ENCODE peak calls at places on chromosomes 7 and 10, in ten cellular contexts. X is activated CD4-positive, alpha-beta memory T cell treated with anti-CD3 and anti-CD28 coated beads for 36 hours; Y is iris pigment epithelial cell; A is CD8-positive, alpha-beta memory T cell; D is neural crest cell; M is hypothalamus; R is stimulated activated CD8-positive, alpha-beta memory T cell treated with anti-CD3 and anti-CD28 coated beads, Interleukin-2, amount 100 ng/mL, for 1 hour; N is NCI-H2081; L is putamen; I is NCI-H1092 treated with DMSO at 0.1 percent for 48 hours. B is an unnamed sample.

GRCh38 chr10:133307776-133308430 is 769 bp downstream of the TUBGCP2 start:
- DNase-seq in N (peak; percentile 64), L (no peak), Y (peak; percentile 71), X (peak; percentile 92), D (peak; percentile 37), R (peak; percentile 73), I (peak; percentile 42), M (no peak), A (peak; percentile 93), B (peak; percentile 79)

GRCh38 chr10:114925675-114926204 is 12.3 kb upstream of the TRUB1 start:
- DNase-seq in N (no peak), D (no peak), I (no peak), X (peak; percentile 64), L (no peak), M (no peak), R (no peak), Y (peak; percentile 52), A (no peak), B (no peak)

GRCh38 chr7:4037308-4037707 is 644.8 kb upstream of the FOXK1 start:
- DNase-seq in Y (no peak), M (no peak), L (no peak), N (no peak), R (no peak), I (no peak), X (no peak), D (no peak), A (no peak), B (no peak)

GRCh38 chr10:131852823-131853609 is 47.8 kb upstream of the PPP2R2D start:
- DNase-seq in X (no peak), A (no peak), R (no peak), M (no peak), L (no peak), I (no peak), N (no peak), D (no peak), Y (no peak), B (peak; percentile 36)

GRCh38 chr7:22043367-22043766 is 97.7 kb upstream of the CDCA7L start:
- DNase-seq in M (no peak), R (no peak), Y (peak; percentile 3), L (no peak), I (no peak), A (no peak), N (no peak), D (no peak), X (no peak), B (no peak)

GRCh38 chr10:101839421-101840063 is 4.1 kb downstream of the KCNIP2 start:
- DNase-seq in I (no peak), M (peak; percentile 33), A (peak; percentile 76), N (peak; percentile 6), D (peak; percentile 48), Y (peak; percentile 39), X (peak; percentile 74), R (no peak), L (no peak), B (peak; percentile 73)

GRCh38 chr7:77995717-77996116 is 197.1 kb downstream of the PHTF2 start:
- DNase-seq in A (no peak), D (no peak), Y (peak; percentile 9), L (no peak), X (peak; percentile 13), M (no peak), I (no peak), R (no peak), N (no peak), B (no peak)

GRCh38 chr7:2993868-2994267 is 49.8 kb downstream of the CARD11 start:
- DNase-seq in R (no peak), I (no peak), N (no peak), Y (no peak), M (no peak), X (no peak), D (no peak), A (no peak), L (no peak), B (no peak)

GRCh38 chr10:58189269-58189668 is 78.4 kb downstream of the IPMK start:
- DNase-seq in I (no peak), L (no peak), M (no peak), R (no peak), X (no peak), D (no peak), Y (peak; percentile 92), A (no peak), N (no peak), B (no peak)

GRCh38 chr10:78316451-78316931 is 282.8 kb downstream of the RPS24 start:
- DNase-seq in L (no peak), I (no peak), A (no peak), Y (no peak), X (no peak), M (no peak), R (no peak), N (no peak), D (no peak), B (peak; percentile 13)

GRCh38 chr7:24722386-24723177 is 34.7 kb downstream of the GSDME start:
- DNase-seq in N (no peak), L (no peak), R (no peak), M (no peak), D (no peak), Y (no peak), X (no peak), I (peak; percentile 36), A (no peak), B (no peak)

GRCh38 chr10:89535185-89536012 is at the start of gene SLC16A12:
- DNase-seq in A (no peak), M (no peak), L (no peak), Y (peak; percentile 46), I (no peak), N (no peak), R (no peak), D (peak; percentile 43), X (no peak), B (no peak)

GRCh38 chr10:70164179-70164578 is 6.1 kb downstream of the SAR1A start:
- DNase-seq in I (no peak), M (no peak), N (no peak), A (no peak), D (no peak), X (no peak), Y (no peak), R (no peak), L (no peak), B (no peak)

GRCh38 chr7:17274551-17275245 is 23.8 kb upstream of the AHR start:
- DNase-seq in N (no peak), A (no peak), I (no peak), R (no peak), M (no peak), D (no peak), X (peak; percentile 42), Y (peak; percentile 74), L (no peak), B (no peak)

GRCh38 chr7:28613262-28613661 is 200.9 kb downstream of the CREB5 start:
- DNase-seq in N (no peak), R (no peak), X (no peak), M (no peak), Y (no peak), L (no peak), A (no peak), D (no peak), I (no peak), B (no peak)

GRCh38 chr7:138459300-138460175 is 521 bp upstream of the TRIM24 start:
- DNase-seq in A (peak; percentile 98), I (peak; percentile 100), M (peak; percentile 94), N (peak; percentile 100), D (peak; percentile 92), X (peak; percentile 98), Y (peak; percentile 99), R (peak; percentile 96), L (peak; percentile 99), B (peak; percentile 98)

GRCh38 chr10:66941491-66941890 is 15.7 kb downstream of the LRRTM3 start:
- DNase-seq in X (no peak), M (no peak), N (no peak), R (no peak), I (no peak), A (no peak), D (no peak), L (peak; percentile 91), Y (no peak), B (no peak)

GRCh38 chr10:95500097-95500496 is 61.1 kb downstream of the SORBS1 start:
- DNase-seq in Y (no peak), X (no peak), D (no peak), L (no peak), M (no peak), A (no peak), I (no peak), N (no peak), R (no peak), B (no peak)

GRCh38 chr7:30164567-30164966 is 29.8 kb downstream of the MTURN start:
- DNase-seq in X (no peak), D (no peak), R (no peak), L (peak; percentile 78), N (peak; percentile 53), Y (peak; percentile 54), I (peak; percentile 84), M (no peak), A (no peak), B (no peak)

GRCh38 chr10:3975016-3975415 is 190.0 kb upstream of the KLF6 start:
- DNase-seq in L (no peak), M (no peak), X (no peak), N (no peak), D (no peak), R (no peak), Y (no peak), I (no peak), A (peak; percentile 41), B (no peak)

GRCh38 chr7:148944935-148945934 is 61.1 kb upstream of the EZH2 start:
- DNase-seq in L (no peak), D (no peak), R (no peak), X (no peak), A (no peak), I (no peak), Y (peak; percentile 43), M (no peak), N (no peak), B (no peak)

GRCh38 chr7:108181073-108181985 is 51.2 kb upstream of the LAMB4 start:
- DNase-seq in X (no peak), M (no peak), N (peak; percentile 57), A (no peak), L (peak; percentile 34), I (peak; percentile 83), D (peak; percentile 39), Y (peak; percentile 63), R (no peak), B (no peak)

GRCh38 chr7:71264005-71264404 is 132.1 kb downstream of the GALNT17 start:
- DNase-seq in I (no peak), D (no peak), M (no peak), L (no peak), X (no peak), A (no peak), R (no peak), N (no peak), Y (no peak), B (no peak)

GRCh38 chr7:585229-585711 is 65.6 kb upstream of the PDGFA start:
- DNase-seq in A (no peak), X (peak; percentile 88), M (no peak), R (peak; percentile 19), I (no peak), N (no peak), D (no peak), L (no peak), Y (peak; percentile 7), B (no peak)

GRCh38 chr7:102318482-102318971 is 31.9 kb downstream of the SH2B2 start:
- DNase-seq in Y (peak; percentile 36), M (no peak), L (no peak), N (no peak), D (no peak), I (no peak), A (no peak), R (no peak), X (no peak), B (no peak)

GRCh38 chr7:20895563-20895962 is 108.9 kb upstream of the SP8 start:
- DNase-seq in N (no peak), M (no peak), D (no peak), X (no peak), L (no peak), Y (no peak), R (no peak), I (no peak), A (no peak), B (no peak)

GRCh38 chr7:41156268-41156667 is 546.6 kb downstream of the INHBA start:
- DNase-seq in D (no peak), A (no peak), R (no peak), Y (peak; percentile 25), L (no peak), M (no peak), N (no peak), I (no peak), X (no peak), B (no peak)

GRCh38 chr10:73873843-73874215 is 526 bp downstream of the CAMK2G start:
- DNase-seq in N (no peak), L (no peak), A (no peak), X (no peak), M (no peak), I (no peak), R (no peak), Y (no peak), D (no peak), B (no peak)

B was measured in sciatic nerve.